ENCODE peak calls at places on chromosomes 16 and 17, in eight cellular contexts. One of them, this sample, is unnamed.

GRCh38 chr16:24748242-24748641 is 18.8 kb downstream of the TNRC6A start:
- DNase-seq in K562: peak
- DNase-seq in transverse colon: no peak
- DNase-seq in A549: peak
- DNase-seq in tibial nerve: no peak
- DNase-seq in GM12878: no peak
- DNase-seq in ovary: no peak
- DNase-seq in stomach: no peak
- DNase-seq in this sample: peak

GRCh38 chr17:21239680-21240374 is 13.4 kb downstream of the NATD1 start:
- DNase-seq in K562: peak
- DNase-seq in transverse colon: no peak
- DNase-seq in A549: peak
- DNase-seq in tibial nerve: no peak
- DNase-seq in GM12878: no peak
- DNase-seq in ovary: no peak
- DNase-seq in stomach: no peak
- DNase-seq in this sample: no peak

GRCh38 chr17:78381601-78382168 is 3.2 kb downstream of the PGS1 start:
- DNase-seq in K562: peak
- DNase-seq in transverse colon: no peak
- DNase-seq in A549: no peak
- DNase-seq in tibial nerve: no peak
- DNase-seq in GM12878: no peak
- DNase-seq in ovary: no peak
- DNase-seq in stomach: no peak
- DNase-seq in this sample: no peak

GRCh38 chr17:19244796-19245195 is 7.6 kb downstream of the EPN2 start:
- DNase-seq in K562: no peak
- DNase-seq in transverse colon: no peak
- DNase-seq in A549: no peak
- DNase-seq in tibial nerve: no peak
- DNase-seq in GM12878: no peak
- DNase-seq in ovary: no peak
- DNase-seq in stomach: no peak
- DNase-seq in this sample: no peak

GRCh38 chr16:1961651-1962067 is 2.3 kb downstream of the NDUFB10 start:
- DNase-seq in K562: no peak
- DNase-seq in transverse colon: no peak
- DNase-seq in A549: peak
- DNase-seq in tibial nerve: no peak
- DNase-seq in GM12878: no peak
- DNase-seq in ovary: peak
- DNase-seq in stomach: no peak
- DNase-seq in this sample: no peak

GRCh38 chr17:350706-351435 is 1.7 kb downstream of the RPH3AL start:
- DNase-seq in K562: no peak
- DNase-seq in transverse colon: peak
- DNase-seq in A549: peak
- DNase-seq in tibial nerve: peak
- DNase-seq in GM12878: no peak
- DNase-seq in ovary: peak
- DNase-seq in stomach: peak
- DNase-seq in this sample: peak

GRCh38 chr16:56649820-56650219 is 1.9 kb upstream of the MT1B start:
- DNase-seq in K562: no peak
- DNase-seq in transverse colon: no peak
- DNase-seq in A549: peak
- DNase-seq in tibial nerve: no peak
- DNase-seq in GM12878: no peak
- DNase-seq in ovary: no peak
- DNase-seq in stomach: no peak
- DNase-seq in this sample: no peak

GRCh38 chr16:48450367-48450766 is 65.2 kb upstream of the SIAH1 start:
- DNase-seq in K562: no peak
- DNase-seq in transverse colon: no peak
- DNase-seq in A549: no peak
- DNase-seq in tibial nerve: no peak
- DNase-seq in GM12878: no peak
- DNase-seq in ovary: no peak
- DNase-seq in stomach: no peak
- DNase-seq in this sample: no peak

GRCh38 chr16:30896890-30897730 is 696 bp downstream of the CTF1 start:
- DNase-seq in K562: peak
- DNase-seq in transverse colon: peak
- DNase-seq in A549: peak
- DNase-seq in tibial nerve: peak
- DNase-seq in GM12878: no peak
- DNase-seq in ovary: peak
- DNase-seq in stomach: peak
- DNase-seq in this sample: peak

GRCh38 chr16:17206712-17207111 is 264.0 kb downstream of the XYLT1 start:
- DNase-seq in K562: no peak
- DNase-seq in transverse colon: no peak
- DNase-seq in A549: no peak
- DNase-seq in tibial nerve: no peak
- DNase-seq in GM12878: no peak
- DNase-seq in ovary: no peak
- DNase-seq in stomach: no peak
- DNase-seq in this sample: no peak

GRCh38 chr16:10877472-10877946 is 507 bp downstream of the CIITA start:
- DNase-seq in K562: no peak
- DNase-seq in transverse colon: no peak
- DNase-seq in A549: no peak
- DNase-seq in tibial nerve: no peak
- DNase-seq in GM12878: no peak
- DNase-seq in ovary: no peak
- DNase-seq in stomach: no peak
- DNase-seq in this sample: no peak

GRCh38 chr16:2752850-2753522 is 548 bp downstream of the SRRM2 start:
- DNase-seq in K562: peak
- DNase-seq in transverse colon: peak
- DNase-seq in A549: peak
- DNase-seq in tibial nerve: peak
- DNase-seq in GM12878: no peak
- DNase-seq in ovary: peak
- DNase-seq in stomach: peak
- DNase-seq in this sample: peak

GRCh38 chr17:67602974-67603373 is 114.8 kb upstream of the NOL11 start:
- DNase-seq in K562: peak
- DNase-seq in transverse colon: peak
- DNase-seq in A549: peak
- DNase-seq in tibial nerve: no peak
- DNase-seq in GM12878: no peak
- DNase-seq in ovary: no peak
- DNase-seq in stomach: peak
- DNase-seq in this sample: no peak

GRCh38 chr17:61399131-61400057 is at the start of gene TBX2:
- DNase-seq in K562: no peak
- DNase-seq in transverse colon: peak
- DNase-seq in A549: peak
- DNase-seq in tibial nerve: peak
- DNase-seq in GM12878: no peak
- DNase-seq in ovary: peak
- DNase-seq in stomach: peak
- DNase-seq in this sample: peak

GRCh38 chr17:15963670-15964110 is 18.8 kb downstream of the ADORA2B start:
- DNase-seq in K562: no peak
- DNase-seq in transverse colon: no peak
- DNase-seq in A549: peak
- DNase-seq in tibial nerve: no peak
- DNase-seq in GM12878: no peak
- DNase-seq in ovary: no peak
- DNase-seq in stomach: no peak
- DNase-seq in this sample: no peak

GRCh38 chr17:42290577-42290976 is 2.3 kb downstream of the STAT5A start:
- DNase-seq in K562: no peak
- DNase-seq in transverse colon: no peak
- DNase-seq in A549: no peak
- DNase-seq in tibial nerve: no peak
- DNase-seq in GM12878: no peak
- DNase-seq in ovary: no peak
- DNase-seq in stomach: no peak
- DNase-seq in this sample: no peak

GRCh38 chr16:4346205-4346781 is 4.8 kb downstream of the PAM16 start:
- DNase-seq in K562: no peak
- DNase-seq in transverse colon: no peak
- DNase-seq in A549: no peak
- DNase-seq in tibial nerve: no peak
- DNase-seq in GM12878: no peak
- DNase-seq in ovary: no peak
- DNase-seq in stomach: no peak
- DNase-seq in this sample: no peak
- TF ChIP-seq EP300 in K562: no peak
- TF ChIP-seq EP300 in transverse colon: no peak
- TF ChIP-seq EP300 in A549: no peak
- TF ChIP-seq EP300 in tibial nerve: no peak
- TF ChIP-seq EP300 in GM12878: no peak
- TF ChIP-seq EP300 in ovary: no peak
- TF ChIP-seq EP300 in stomach: no peak
- TF ChIP-seq EP300 in this sample: no peak

GRCh38 chr16:81621496-81621895 is 157.6 kb upstream of the PLCG2 start:
- DNase-seq in K562: no peak
- DNase-seq in transverse colon: no peak
- DNase-seq in A549: no peak
- DNase-seq in tibial nerve: no peak
- DNase-seq in GM12878: no peak
- DNase-seq in ovary: no peak
- DNase-seq in stomach: no peak
- DNase-seq in this sample: no peak

GRCh38 chr16:81624718-81625543 is 154.2 kb upstream of the PLCG2 start:
- DNase-seq in K562: peak
- DNase-seq in transverse colon: no peak
- DNase-seq in A549: no peak
- DNase-seq in tibial nerve: no peak
- DNase-seq in GM12878: no peak
- DNase-seq in ovary: no peak
- DNase-seq in stomach: no peak
- DNase-seq in this sample: peak

GRCh38 chr16:81625544-81626152 is 153.4 kb upstream of the PLCG2 start:
- DNase-seq in K562: no peak
- DNase-seq in transverse colon: peak
- DNase-seq in A549: no peak
- DNase-seq in tibial nerve: no peak
- DNase-seq in GM12878: no peak
- DNase-seq in ovary: peak
- DNase-seq in stomach: peak
- DNase-seq in this sample: no peak

GRCh38 chr16:81626181-81626674 is 152.9 kb upstream of the PLCG2 start:
- DNase-seq in K562: no peak
- DNase-seq in transverse colon: no peak
- DNase-seq in A549: no peak
- DNase-seq in tibial nerve: no peak
- DNase-seq in GM12878: no peak
- DNase-seq in ovary: no peak
- DNase-seq in stomach: no peak
- DNase-seq in this sample: no peak

DNA sequence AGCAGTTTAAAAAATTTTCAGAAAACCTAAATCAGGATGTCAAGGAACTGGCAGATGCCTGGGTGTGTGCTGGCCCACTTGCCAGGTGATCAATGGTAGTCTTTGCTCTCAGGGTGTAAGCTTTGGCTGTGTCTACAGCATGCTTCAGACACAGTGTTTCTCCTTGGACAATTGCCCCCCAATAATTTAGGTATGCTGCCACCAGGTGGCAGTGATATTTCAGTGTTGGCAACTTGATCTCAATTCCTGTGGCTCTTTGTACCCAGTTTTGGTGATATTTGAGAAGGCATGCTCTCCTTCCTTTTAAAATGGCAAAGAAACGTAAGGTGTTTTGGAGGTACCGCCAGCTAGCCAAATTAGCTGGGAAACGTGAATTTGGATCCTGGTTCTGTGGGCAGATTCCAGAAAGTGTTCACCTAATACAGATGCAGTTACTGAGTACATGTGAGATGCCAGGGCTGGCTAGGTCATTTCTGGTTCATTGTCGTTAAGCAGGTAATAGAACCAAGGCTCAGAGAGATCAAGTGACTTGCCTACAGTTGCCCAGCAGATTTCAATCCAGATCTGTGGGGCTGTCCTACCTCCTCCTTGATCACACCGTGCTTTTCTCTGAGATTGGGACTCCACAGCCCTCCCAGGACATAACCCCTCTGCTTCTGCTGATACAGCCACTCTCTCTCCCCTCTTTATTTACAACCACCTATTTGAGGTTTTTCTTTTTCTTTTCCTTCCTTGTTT is 155.6 kb upstream of the PLCG2 start:
- DNase-seq in K562: peak
- DNase-seq in transverse colon: peak
- DNase-seq in A549: peak
- DNase-seq in tibial nerve: no peak
- DNase-seq in GM12878: peak
- DNase-seq in ovary: peak
- DNase-seq in stomach: peak
- DNase-seq in this sample: no peak
- TF ChIP-seq EP300 in K562: no peak
- TF ChIP-seq EP300 in transverse colon: no peak
- TF ChIP-seq EP300 in A549: no peak
- TF ChIP-seq EP300 in tibial nerve: no peak
- TF ChIP-seq EP300 in GM12878: no peak
- TF ChIP-seq EP300 in ovary: no peak
- TF ChIP-seq EP300 in stomach: no peak
- TF ChIP-seq EP300 in this sample: no peak

DNA sequence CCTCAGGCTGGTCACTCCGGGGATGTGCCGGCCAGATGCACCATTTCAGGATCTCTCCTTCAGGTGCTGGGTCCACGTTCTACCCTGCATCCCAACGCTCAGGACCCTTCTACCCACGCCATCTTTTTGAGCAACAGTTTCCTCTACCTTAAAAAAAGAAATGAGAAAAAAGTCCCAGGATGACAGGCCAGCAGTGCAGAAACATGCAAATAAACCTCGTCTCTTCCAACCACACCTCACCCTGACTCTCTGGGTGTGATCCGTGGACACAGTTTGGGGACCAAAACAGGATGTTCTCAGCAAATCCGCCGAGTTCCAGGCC is 99.7 kb downstream of the ZFHX3 start:
- DNase-seq in K562: no peak
- DNase-seq in transverse colon: no peak
- DNase-seq in A549: no peak
- DNase-seq in tibial nerve: no peak
- DNase-seq in GM12878: no peak
- DNase-seq in ovary: no peak
- DNase-seq in stomach: no peak
- DNase-seq in this sample: no peak
- TF ChIP-seq EP300 in K562: no peak
- TF ChIP-seq EP300 in transverse colon: no peak
- TF ChIP-seq EP300 in A549: no peak
- TF ChIP-seq EP300 in tibial nerve: no peak
- TF ChIP-seq EP300 in GM12878: no peak
- TF ChIP-seq EP300 in ovary: no peak
- TF ChIP-seq EP300 in stomach: no peak
- TF ChIP-seq EP300 in this sample: no peak

DNA sequence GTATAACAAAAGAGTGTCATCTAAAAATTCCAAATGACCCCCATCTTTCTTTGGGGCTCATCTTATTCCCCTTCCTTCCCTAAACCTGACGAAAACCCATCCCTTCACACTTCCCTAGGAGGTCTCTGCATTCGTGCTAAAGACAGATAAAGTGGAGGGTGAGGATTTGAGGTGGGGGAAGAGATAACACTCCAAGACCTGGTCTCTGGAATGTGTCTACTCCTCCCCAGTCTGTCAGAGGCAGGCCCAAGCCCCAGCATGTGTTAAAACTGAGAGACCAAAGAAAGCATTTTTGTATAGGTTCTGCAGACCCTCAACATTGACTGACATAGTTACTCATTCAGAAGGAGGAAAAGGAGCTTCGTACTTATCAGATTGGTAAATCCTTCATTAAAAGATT is 11.0 kb upstream of the LHX1 start:
- DNase-seq in K562: no peak
- DNase-seq in transverse colon: no peak
- DNase-seq in A549: no peak
- DNase-seq in tibial nerve: no peak
- DNase-seq in GM12878: no peak
- DNase-seq in ovary: no peak
- DNase-seq in stomach: no peak
- DNase-seq in this sample: no peak
- TF ChIP-seq EP300 in K562: no peak
- TF ChIP-seq EP300 in transverse colon: no peak
- TF ChIP-seq EP300 in A549: no peak
- TF ChIP-seq EP300 in tibial nerve: no peak
- TF ChIP-seq EP300 in GM12878: no peak
- TF ChIP-seq EP300 in ovary: no peak
- TF ChIP-seq EP300 in stomach: no peak
- TF ChIP-seq EP300 in this sample: no peak